ENCODE peak calls at places on chromosome 17, in four cellular contexts. T, V, X and W are unnamed samples.

GRCh38 chr17:27244481-27245223 is 49.3 kb upstream of the WSB1 start:
- DNase-seq in X (peak), V (peak), T (peak), W (peak)

GRCh38 chr17:40283662-40284061 is 4.0 kb upstream of the CDC6 start:
- DNase-seq in X (no peak), T (no peak), V (no peak), W (no peak)

GRCh38 chr17:56262854-56263253 is 109.6 kb downstream of the ANKFN1 start:
- DNase-seq in T (no peak), V (no peak), X (peak), W (no peak)

GRCh38 chr17:76528156-76528527 is 9.4 kb downstream of the CYGB start:
- DNase-seq in V (peak), T (no peak), X (no peak), W (no peak)

GRCh38 chr17:50045154-50045553 is 10.8 kb upstream of the ITGA3 start:
- DNase-seq in V (no peak), X (no peak), T (no peak), W (peak)

GRCh38 chr17:33277436-33278100 is 15.5 kb downstream of the ASIC2 start:
- DNase-seq in T (no peak), V (no peak), X (no peak), W (no peak)

GRCh38 chr17:78979780-78980623 is at the start of gene LGALS3BP:
- DNase-seq in T (no peak), X (peak), V (peak), W (peak)

GRCh38 chr17:29054835-29055234 is 11.9 kb downstream of the PIPOX start:
- DNase-seq in V (no peak), T (no peak), X (no peak), W (no peak)

GRCh38 chr17:56978441-56979090 is 635 bp downstream of the SCPEP1 start:
- DNase-seq in T (no peak), V (no peak), X (no peak), W (no peak)

GRCh38 chr17:17685775-17686291 is 4.6 kb downstream of the RAI1 start:
- DNase-seq in T (no peak), X (peak), V (no peak), W (no peak)

GRCh38 chr17:17171991-17172939 is 33.9 kb downstream of the PLD6 start:
- DNase-seq in X (no peak), V (peak), T (no peak), W (no peak)

GRCh38 chr17:6011241-6011640 is 58.9 kb upstream of the WSCD1 start:
- DNase-seq in T (no peak), X (no peak), V (no peak), W (no peak)

GRCh38 chr17:74903034-74903433 is 9.6 kb upstream of the FADS6 start:
- DNase-seq in T (no peak), X (no peak), V (no peak), W (no peak)

DNA sequence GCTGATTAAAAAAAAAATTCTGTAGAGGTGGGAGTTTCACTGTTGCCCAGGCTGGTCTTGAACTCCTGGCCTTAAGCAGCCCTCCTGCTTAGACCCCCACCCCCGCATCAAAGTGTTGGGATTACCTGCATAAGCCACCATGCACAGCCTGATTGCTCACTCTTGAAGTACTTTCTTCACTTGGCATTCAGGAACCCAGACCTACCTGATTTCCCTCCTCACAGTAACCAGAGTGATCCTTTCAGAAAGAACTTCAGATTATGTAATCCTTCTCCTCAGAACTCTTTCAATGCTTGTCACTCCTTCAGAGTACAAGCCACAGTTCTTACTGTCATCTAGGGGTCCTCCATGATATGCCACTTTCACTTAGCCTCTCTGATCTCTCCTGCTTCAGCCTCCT is 1.4 kb downstream of the EFCAB13 start:
- DNase-seq in X (no peak), T (no peak), V (no peak), W (no peak)
- H3K27ac ChIP-seq in X (no peak), T (no peak), V (no peak), W (no peak)

DNA sequence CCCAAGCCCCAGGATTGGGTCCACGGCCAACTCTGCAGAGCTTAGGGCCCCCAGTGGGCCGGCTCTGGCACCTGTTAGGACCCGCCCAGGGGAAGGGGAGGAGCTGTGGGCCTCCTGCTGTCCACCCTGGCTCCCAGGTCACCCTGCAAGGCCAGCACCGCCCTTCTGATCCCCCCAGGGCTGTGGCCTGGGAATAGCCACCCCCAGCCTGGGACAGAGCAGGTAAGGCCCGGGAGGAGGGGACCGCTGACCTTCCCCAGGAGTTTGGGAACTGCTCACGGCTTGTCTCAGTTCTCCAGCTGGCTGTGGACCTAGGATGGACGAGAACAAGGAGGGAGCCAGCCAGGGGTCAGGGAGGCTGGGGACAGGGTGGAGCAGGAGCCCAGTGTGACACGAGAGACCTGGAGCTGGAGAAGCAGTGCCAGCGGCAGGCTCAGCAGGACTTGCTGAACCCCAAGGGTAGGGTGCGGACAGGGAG is 39.4 kb upstream of the SLC38A10 start:
- DNase-seq in V (no peak), T (no peak), X (no peak), W (peak)
- H3K4me3 ChIP-seq in V (no peak), T (no peak), X (no peak), W (peak)

DNA sequence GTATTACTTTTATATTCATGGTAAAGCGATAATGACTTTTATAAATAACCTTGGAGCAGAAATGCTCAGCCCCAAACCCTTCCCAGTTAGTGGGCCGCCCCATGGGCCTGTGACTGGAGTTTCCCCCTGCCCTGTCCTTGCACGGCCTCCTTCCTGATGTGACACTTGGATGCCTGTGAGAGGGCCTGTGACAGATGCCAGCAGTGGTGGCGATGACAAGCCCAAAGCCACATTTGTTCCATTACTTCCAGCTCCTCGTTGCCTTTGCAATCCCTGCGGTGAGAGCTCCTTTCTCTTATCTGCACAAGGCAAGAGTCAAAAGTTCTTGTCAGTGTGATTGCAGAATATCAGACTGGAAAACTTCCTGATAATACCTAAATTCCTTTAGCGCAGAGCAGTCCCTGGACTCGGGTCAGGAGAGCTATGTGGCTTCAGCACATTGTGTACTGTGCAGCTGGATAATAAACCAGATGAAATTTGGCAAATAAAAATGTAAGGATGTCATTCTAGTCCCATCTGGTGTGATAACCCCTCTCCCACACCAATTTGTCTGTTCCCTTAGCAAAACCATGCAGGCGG is 54.4 kb upstream of the ARHGAP44 start:
- DNase-seq in V (peak), T (no peak), X (no peak), W (no peak)
- H3K27ac ChIP-seq in V (peak), T (no peak), X (no peak), W (no peak)

GRCh38 chr17:63223212-63223911 is 222.7 kb downstream of the CYB561 start:
- DNase-seq in V (no peak), X (no peak), T (no peak), W (no peak)
- H3K4me3 ChIP-seq in V (no peak), X (no peak), T (no peak), W (no peak)

DNA sequence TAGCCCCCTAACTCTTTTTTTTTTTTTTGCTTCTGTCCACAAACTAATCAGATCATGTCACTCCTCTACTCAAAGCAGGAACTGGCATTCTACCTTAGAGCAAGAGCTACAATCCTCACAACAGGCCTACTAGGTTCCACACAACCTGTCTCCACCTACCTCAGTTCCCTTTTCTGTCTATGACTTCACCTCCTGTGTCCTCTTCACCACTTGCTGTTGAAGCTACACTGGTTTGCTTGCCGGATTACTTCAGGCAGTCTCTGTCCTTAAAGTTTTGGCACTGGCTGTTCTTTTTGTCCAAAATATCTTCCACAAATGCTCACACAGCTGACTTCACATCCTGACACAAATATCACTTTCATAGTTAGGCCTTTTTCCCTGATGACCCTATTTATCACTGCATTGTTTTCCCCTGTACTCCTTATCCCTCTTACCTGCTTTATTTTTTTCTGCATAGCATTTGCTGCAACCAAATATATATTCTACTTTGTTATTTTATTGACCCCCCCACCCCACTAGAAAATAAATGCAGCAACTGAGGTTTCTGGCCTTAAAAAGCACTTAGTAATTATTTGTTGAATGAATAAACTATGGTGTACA is 72.0 kb downstream of the KANSL1 start:
- DNase-seq in V (no peak), T (no peak), X (no peak), W (peak)
- H3K27ac ChIP-seq in V (no peak), T (no peak), X (no peak), W (peak)

GRCh38 chr17:38577645-38578173 is 28.0 kb downstream of the SRCIN1 start:
- DNase-seq in X (no peak), V (no peak), T (no peak), W (no peak)
- H3K4me3 ChIP-seq in X (no peak), V (no peak), T (no peak), W (no peak)

DNA sequence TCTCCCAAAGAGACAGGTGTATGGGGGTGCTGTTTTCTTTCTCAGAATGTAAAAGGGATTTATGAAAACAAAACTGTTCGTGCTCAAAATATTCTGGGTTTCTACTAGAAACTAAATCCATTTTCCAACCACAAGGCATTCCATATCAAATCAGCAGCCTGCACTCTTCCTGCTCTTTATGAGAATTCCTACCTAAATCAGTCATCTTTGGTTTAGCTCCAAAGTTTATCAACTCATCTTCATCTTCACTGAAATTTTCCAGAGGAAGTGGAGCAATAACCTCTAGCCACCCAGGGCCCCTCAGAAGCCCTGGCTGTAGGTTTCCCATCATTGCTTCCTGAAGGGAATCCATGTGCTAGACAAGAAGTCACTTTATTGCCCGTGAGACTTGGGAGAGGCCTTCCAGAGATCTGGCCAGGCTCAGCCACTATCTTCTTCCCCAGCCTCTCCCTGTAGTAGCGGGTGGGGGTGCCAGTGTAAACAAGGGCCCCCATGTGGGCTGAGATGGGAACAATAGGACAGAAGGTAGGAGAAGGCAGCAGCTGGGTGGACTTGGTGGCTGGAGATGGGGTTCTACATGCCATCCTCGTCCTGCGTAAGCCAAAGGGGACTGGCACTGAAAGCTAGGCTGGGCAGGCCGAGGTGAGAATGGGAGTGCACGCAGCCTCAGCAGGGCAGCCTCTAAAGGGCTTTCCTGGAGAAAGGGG is 22.0 kb upstream of the ALDH3A1 start:
- DNase-seq in T (no peak), V (no peak), X (no peak), W (no peak)
- H3K27ac ChIP-seq in T (no peak), V (no peak), X (peak), W (no peak)

GRCh38 chr17:72516772-72517399 is 396.1 kb downstream of the SOX9 start:
- DNase-seq in V (peak), X (peak), T (peak), W (no peak)
- H3K4me3 ChIP-seq in V (no peak), X (no peak), T (no peak), W (no peak)

GRCh38 chr17:14470417-14470816 is 169.5 kb downstream of the HS3ST3B1 start:
- DNase-seq in V (no peak), X (no peak), T (no peak), W (no peak)

GRCh38 chr17:14474591-14474990 is 173.7 kb downstream of the HS3ST3B1 start:
- DNase-seq in T (no peak), V (no peak), X (no peak), W (no peak)

GRCh38 chr17:14468858-14469257 is 168.0 kb downstream of the HS3ST3B1 start:
- DNase-seq in T (no peak), X (no peak), V (no peak), W (no peak)

GRCh38 chr17:14471052-14471451 is 170.2 kb downstream of the HS3ST3B1 start:
- DNase-seq in X (no peak), T (no peak), V (no peak), W (no peak)

DNA sequence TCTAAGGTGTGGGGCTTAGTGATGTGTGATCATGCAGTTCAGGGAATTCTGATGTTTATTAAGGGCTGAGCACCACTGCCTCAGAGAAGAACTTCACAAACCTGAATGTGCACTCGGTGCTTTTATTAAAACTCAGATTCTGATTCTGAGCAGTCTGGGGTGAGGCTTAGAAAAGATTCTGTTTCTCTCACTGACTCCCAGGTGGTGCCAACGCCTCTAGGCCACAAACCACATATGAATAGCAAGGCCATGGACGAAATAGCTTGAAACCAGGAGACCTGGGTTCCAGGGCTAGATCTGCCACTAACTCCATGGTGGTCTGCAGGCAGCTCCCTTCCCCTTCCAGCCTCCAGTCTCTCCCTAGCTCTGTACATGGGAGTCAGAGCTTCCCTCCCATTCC is 169.1 kb downstream of the HS3ST3B1 start:
- DNase-seq in X (no peak), V (no peak), T (no peak), W (no peak)
- H3K27ac ChIP-seq in X (no peak), V (no peak), T (no peak), W (no peak)